ENCODE peak calls at places on chromosomes 1 and 21, in eight cellular contexts. One of them, this sample, is unnamed.

GRCh38 chr21:38439957-38440356 is 58.3 kb downstream of the ERG start:
- DNase-seq in activated naive CD4-positive, alpha-beta T cell: no peak
- DNase-seq in GM04504: no peak
- DNase-seq in LHCN-M2: no peak
- DNase-seq in NCI-H1436: no peak
- DNase-seq in ovary: no peak
- DNase-seq in thyroid gland: no peak
- DNase-seq in fibroblast of lung: no peak
- DNase-seq in this sample: no peak

GRCh38 chr1:230087722-230088115 is 20.7 kb downstream of the GALNT2 start:
- DNase-seq in activated naive CD4-positive, alpha-beta T cell: no peak
- DNase-seq in GM04504: no peak
- DNase-seq in LHCN-M2: no peak
- DNase-seq in NCI-H1436: no peak
- DNase-seq in ovary: no peak
- DNase-seq in thyroid gland: no peak
- DNase-seq in fibroblast of lung: no peak
- DNase-seq in this sample: no peak

GRCh38 chr1:234745844-234746797 is 136.1 kb upstream of the IRF2BP2 start:
- DNase-seq in activated naive CD4-positive, alpha-beta T cell: no peak
- DNase-seq in GM04504: no peak
- DNase-seq in LHCN-M2: peak
- DNase-seq in NCI-H1436: peak
- DNase-seq in ovary: no peak
- DNase-seq in thyroid gland: no peak
- DNase-seq in fibroblast of lung: no peak
- DNase-seq in this sample: no peak

GRCh38 chr1:197021716-197022115 is 44.4 kb downstream of the CFHR5 start:
- DNase-seq in activated naive CD4-positive, alpha-beta T cell: no peak
- DNase-seq in GM04504: no peak
- DNase-seq in LHCN-M2: no peak
- DNase-seq in NCI-H1436: no peak
- DNase-seq in ovary: no peak
- DNase-seq in thyroid gland: no peak
- DNase-seq in fibroblast of lung: no peak
- DNase-seq in this sample: no peak

GRCh38 chr1:44526295-44527073 is 121.4 kb downstream of the RNF220 start:
- DNase-seq in activated naive CD4-positive, alpha-beta T cell: no peak
- DNase-seq in GM04504: no peak
- DNase-seq in LHCN-M2: no peak
- DNase-seq in NCI-H1436: no peak
- DNase-seq in ovary: no peak
- DNase-seq in thyroid gland: no peak
- DNase-seq in fibroblast of lung: no peak
- DNase-seq in this sample: no peak

GRCh38 chr1:145719230-145720079 is at the start of gene CD160:
- DNase-seq in activated naive CD4-positive, alpha-beta T cell: no peak
- DNase-seq in GM04504: no peak
- DNase-seq in LHCN-M2: no peak
- DNase-seq in NCI-H1436: no peak
- DNase-seq in ovary: no peak
- DNase-seq in thyroid gland: no peak
- DNase-seq in fibroblast of lung: no peak
- DNase-seq in this sample: peak

GRCh38 chr1:76640092-76640491 is 227.2 kb upstream of the ST6GALNAC5 start:
- DNase-seq in activated naive CD4-positive, alpha-beta T cell: no peak
- DNase-seq in GM04504: peak
- DNase-seq in LHCN-M2: peak
- DNase-seq in NCI-H1436: no peak
- DNase-seq in ovary: no peak
- DNase-seq in thyroid gland: no peak
- DNase-seq in fibroblast of lung: peak
- DNase-seq in this sample: no peak

GRCh38 chr1:1197551-1198422 is 8.6 kb downstream of the TNFRSF18 start:
- DNase-seq in activated naive CD4-positive, alpha-beta T cell: no peak
- DNase-seq in GM04504: no peak
- DNase-seq in LHCN-M2: no peak
- DNase-seq in NCI-H1436: no peak
- DNase-seq in ovary: peak
- DNase-seq in thyroid gland: no peak
- DNase-seq in fibroblast of lung: no peak
- DNase-seq in this sample: no peak

GRCh38 chr1:16126160-16126559 is 29.7 kb downstream of the EPHA2 start:
- DNase-seq in activated naive CD4-positive, alpha-beta T cell: no peak
- DNase-seq in GM04504: no peak
- DNase-seq in LHCN-M2: no peak
- DNase-seq in NCI-H1436: no peak
- DNase-seq in ovary: peak
- DNase-seq in thyroid gland: no peak
- DNase-seq in fibroblast of lung: no peak
- DNase-seq in this sample: no peak

GRCh38 chr1:43541721-43542401 is 11.2 kb downstream of the PTPRF start:
- DNase-seq in activated naive CD4-positive, alpha-beta T cell: no peak
- DNase-seq in GM04504: no peak
- DNase-seq in LHCN-M2: no peak
- DNase-seq in NCI-H1436: no peak
- DNase-seq in ovary: peak
- DNase-seq in thyroid gland: peak
- DNase-seq in fibroblast of lung: peak
- DNase-seq in this sample: no peak

GRCh38 chr1:44472614-44473262 is 67.7 kb downstream of the RNF220 start:
- DNase-seq in activated naive CD4-positive, alpha-beta T cell: no peak
- DNase-seq in GM04504: no peak
- DNase-seq in LHCN-M2: no peak
- DNase-seq in NCI-H1436: no peak
- DNase-seq in ovary: no peak
- DNase-seq in thyroid gland: peak
- DNase-seq in fibroblast of lung: no peak
- DNase-seq in this sample: no peak

GRCh38 chr1:15668089-15668754 is 15.9 kb upstream of the PLEKHM2 start:
- DNase-seq in activated naive CD4-positive, alpha-beta T cell: no peak
- DNase-seq in GM04504: no peak
- DNase-seq in LHCN-M2: no peak
- DNase-seq in NCI-H1436: no peak
- DNase-seq in ovary: no peak
- DNase-seq in thyroid gland: no peak
- DNase-seq in fibroblast of lung: no peak
- DNase-seq in this sample: no peak

GRCh38 chr1:230306158-230306557 is 120.0 kb downstream of the PGBD5 start:
- DNase-seq in activated naive CD4-positive, alpha-beta T cell: no peak
- DNase-seq in GM04504: no peak
- DNase-seq in LHCN-M2: no peak
- DNase-seq in NCI-H1436: no peak
- DNase-seq in ovary: no peak
- DNase-seq in thyroid gland: no peak
- DNase-seq in fibroblast of lung: no peak
- DNase-seq in this sample: peak

GRCh38 chr1:204662530-204662929 is 23.0 kb downstream of the LRRN2 start:
- DNase-seq in activated naive CD4-positive, alpha-beta T cell: no peak
- DNase-seq in GM04504: no peak
- DNase-seq in LHCN-M2: no peak
- DNase-seq in NCI-H1436: no peak
- DNase-seq in ovary: no peak
- DNase-seq in thyroid gland: no peak
- DNase-seq in fibroblast of lung: no peak
- DNase-seq in this sample: no peak

This sample was measured in T-helper 2 cell.